ENCODE peak calls at places on chromosomes 7 and 10, in ten cellular contexts. C is endodermal cell, O is iPS-NIHi11, D is stomach, I is Calu3, W is uterus, S is NCI-H345, H is substantia nigra, K is iris pigment epithelial cell, Q is EH. Z is an unnamed sample.

GRCh38 chr7:151039850-151040548 is 8.3 kb upstream of the ASIC3 start:
- DNase-seq in C (no peak), O (no peak), D (no peak), I (no peak), W (no peak), S (no peak), H (no peak), K (no peak), Q (no peak), Z (no peak)

GRCh38 chr7:22943997-22944396 is 69.9 kb downstream of the HYCC1 start:
- DNase-seq in C (no peak), O (peak), D (no peak), I (no peak), W (peak), S (no peak), H (no peak), K (peak), Q (peak), Z (no peak)

GRCh38 chr7:47026733-47027450 is 555.0 kb downstream of the TNS3 start:
- DNase-seq in C (no peak), O (no peak), D (no peak), I (no peak), W (no peak), S (peak), H (no peak), K (no peak), Q (no peak), Z (peak)

GRCh38 chr10:53209941-53210611 is 437.5 kb upstream of the MBL2 start:
- DNase-seq in C (peak), O (peak), D (no peak), I (no peak), W (no peak), S (peak), H (no peak), K (no peak), Q (peak), Z (no peak)

GRCh38 chr10:23403719-23404118 is 35.2 kb upstream of the OTUD1 start:
- DNase-seq in C (no peak), O (no peak), D (no peak), I (no peak), W (no peak), S (no peak), H (no peak), K (no peak), Q (no peak), Z (no peak)

GRCh38 chr10:35372329-35372728 is 36.0 kb downstream of the CCNY start:
- DNase-seq in C (no peak), O (no peak), D (no peak), I (no peak), W (peak), S (no peak), H (no peak), K (peak), Q (no peak), Z (no peak)

GRCh38 chr7:87359366-87359765 is 13.9 kb downstream of the CROT start:
- DNase-seq in C (no peak), O (no peak), D (no peak), I (no peak), W (no peak), S (no peak), H (no peak), K (peak), Q (peak), Z (no peak)

GRCh38 chr7:151696738-151697514 is 177.2 kb upstream of the RHEB start:
- DNase-seq in C (peak), O (peak), D (peak), I (peak), W (no peak), S (peak), H (no peak), K (no peak), Q (no peak), Z (peak)

GRCh38 chr10:119689016-119689564 is 36.8 kb upstream of the INPP5F start:
- DNase-seq in C (no peak), O (no peak), D (no peak), I (no peak), W (no peak), S (no peak), H (no peak), K (no peak), Q (no peak), Z (no peak)

GRCh38 chr7:3722396-3722846 is 421.4 kb downstream of the SDK1 start:
- DNase-seq in C (peak), O (peak), D (no peak), I (no peak), W (no peak), S (peak), H (peak), K (peak), Q (no peak), Z (no peak)

GRCh38 chr7:66283003-66283920 is 78.1 kb downstream of the TPST1 start:
- DNase-seq in C (no peak), O (no peak), D (no peak), I (no peak), W (no peak), S (no peak), H (no peak), K (peak), Q (peak), Z (no peak)

GRCh38 chr7:20219446-20220292 is 2.5 kb upstream of the MACC1 start:
- DNase-seq in C (peak), O (no peak), D (peak), I (peak), W (peak), S (peak), H (peak), K (peak), Q (peak), Z (no peak)